ENCODE peak calls at places on chromosomes 6 and 20, in five cellular contexts. I is IMR-90, U is K562, N is GM12878, F is HepG2. A is an unnamed sample.

GRCh38 chr20:31274441-31274840 is 17.0 kb downstream of the DEFB115 start:
- DNase-seq in N (no peak), F (no peak), U (no peak), I (no peak), A (no peak)

GRCh38 chr6:11847515-11848244 is 69.1 kb upstream of the ADTRP start:
- DNase-seq in N (no peak), I (peak; percentile 41), F (no peak), U (no peak), A (no peak)

GRCh38 chr6:105067329-105067728 is 110.4 kb downstream of the LIN28B start:
- DNase-seq in I (no peak), U (no peak), N (no peak), F (peak; percentile 36), A (no peak)

GRCh38 chr20:48619126-48620101 is 208.4 kb downstream of the PREX1 start:
- DNase-seq in U (no peak), N (no peak), I (no peak), F (no peak), A (peak; percentile 88)

GRCh38 chr6:155212106-155212505 is 51.7 kb upstream of the CLDN20 start:
- DNase-seq in U (no peak), F (no peak), I (no peak), N (no peak), A (no peak)

GRCh38 chr6:7129360-7129759 is 21.6 kb downstream of the RREB1 start:
- DNase-seq in I (no peak), U (no peak), N (no peak), F (no peak), A (no peak)

GRCh38 chr6:7236312-7237209 is 76.4 kb downstream of the SSR1 start:
- DNase-seq in U (peak; percentile 69), F (no peak), N (peak; percentile 69), I (no peak), A (no peak)

GRCh38 chr20:6142348-6142993 is 19.6 kb upstream of the FERMT1 start:
- DNase-seq in U (peak; percentile 48), F (peak; percentile 70), N (peak; percentile 9), I (peak; percentile 65), A (peak; percentile 58)

GRCh38 chr6:157158897-157159296 is 164.4 kb downstream of the TMEM242 start:
- DNase-seq in I (no peak), N (no peak), U (no peak), F (no peak), A (no peak)

GRCh38 chr20:23116301-23117089 is 30.4 kb upstream of the CD93 start:
- DNase-seq in F (peak; percentile 25), U (no peak), N (no peak), I (peak; percentile 47), A (no peak)

GRCh38 chr6:36874016-36874442 is 574 bp downstream of the PPIL1 start:
- DNase-seq in I (peak; percentile 35), U (no peak), F (no peak), N (no peak), A (no peak)

GRCh38 chr20:57856658-57857057 is 146.8 kb upstream of the PMEPA1 start:
- DNase-seq in U (no peak), F (no peak), N (no peak), I (no peak), A (no peak)

GRCh38 chr6:82783587-82784253 is 281.9 kb downstream of the UBE3D start:
- DNase-seq in F (peak; percentile 2), U (no peak), N (no peak), I (no peak), A (no peak)

DNA sequence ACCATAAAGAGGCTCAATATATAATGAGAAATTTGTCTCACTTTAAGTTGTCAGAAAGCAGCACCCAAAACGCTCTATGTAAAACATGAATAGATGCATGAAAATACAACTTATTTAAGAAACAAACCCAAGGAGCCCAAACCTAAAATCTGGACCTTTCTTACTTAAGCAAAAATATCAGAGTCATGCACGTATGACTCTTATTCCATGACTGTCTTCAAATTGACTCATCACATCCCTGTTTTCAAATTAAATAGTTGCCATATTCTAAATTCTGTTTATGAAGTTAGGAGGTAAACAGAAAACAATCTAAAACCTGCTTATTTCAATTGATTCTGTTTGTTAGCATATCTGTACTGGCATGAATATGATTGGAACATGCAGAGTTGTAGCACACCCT is 42.2 kb downstream of the ANKRD6 start:
- DNase-seq in I (no peak), U (no peak), F (no peak), N (no peak), A (no peak)
- H2AFZ ChIP-seq in I (no peak overlapping the region), U (no peak overlapping the region), F (no peak overlapping the region), N (no peak overlapping the region), A (peak overlapping the region; percentile 74)

DNA sequence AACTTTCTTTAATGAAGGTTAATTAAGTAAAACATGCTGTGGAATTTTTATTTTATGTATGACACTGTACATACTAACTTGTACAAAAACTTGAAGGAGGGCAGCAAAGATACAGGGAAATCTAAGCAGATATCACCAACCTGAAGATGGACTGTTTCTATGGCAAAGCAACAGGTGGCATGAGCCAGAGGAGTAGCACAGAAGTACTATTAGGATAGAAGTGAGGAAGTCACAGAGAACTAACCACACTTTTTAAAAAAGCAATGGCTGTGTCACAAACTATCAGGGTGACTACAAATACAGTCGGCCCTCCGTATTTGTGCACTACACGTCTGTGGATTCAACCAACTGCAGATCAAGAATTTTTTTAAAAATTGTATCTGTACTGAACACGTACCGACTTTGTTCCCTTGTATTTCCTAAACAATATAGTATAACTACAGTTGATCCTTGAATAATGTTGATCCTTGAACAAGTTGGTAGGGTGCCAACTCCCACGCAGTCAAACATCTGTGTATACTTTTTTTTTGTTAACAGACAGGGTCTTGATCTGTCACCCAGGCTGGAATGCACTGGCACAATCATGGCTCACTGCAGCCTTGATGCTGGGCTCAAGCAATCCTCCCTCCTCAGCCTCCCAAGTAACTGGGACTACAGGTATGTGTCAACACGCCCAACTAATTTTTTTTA is 61.0 kb downstream of the NUDT3 start:
- DNase-seq in F (no peak), U (no peak), I (peak; percentile 29), N (no peak), A (no peak)
- TF ChIP-seq MXI1 in F (no peak), U (no peak), I (no peak), N (no peak), A (no peak)

GRCh38 chr20:59586613-59587012 is 17.7 kb upstream of the PHACTR3 start:
- DNase-seq in U (no peak), N (no peak), I (no peak), F (no peak), A (no peak)
- H2AFZ ChIP-seq in U (no peak overlapping the region), N (no peak overlapping the region), I (no peak overlapping the region), F (no peak overlapping the region), A (no peak overlapping the region)

GRCh38 chr20:53917145-53918009 is 153.0 kb downstream of the BCAS1 start:
- DNase-seq in I (no peak), N (peak; percentile 93), U (peak; percentile 53), F (no peak), A (peak; percentile 73)
- TF ChIP-seq MXI1 in I (no peak), N (peak; percentile 72), U (no peak), F (no peak), A (peak; percentile 60)

GRCh38 chr6:122258843-122259242 is 140.6 kb upstream of the HSF2 start:
- DNase-seq in U (no peak), N (no peak), I (no peak), F (no peak), A (no peak)
- H2AFZ ChIP-seq in U (no peak overlapping the region), N (no peak overlapping the region), I (no peak overlapping the region), F (no peak overlapping the region), A (no peak overlapping the region)

GRCh38 chr6:163485388-163485851 is 70.9 kb downstream of the QKI start:
- DNase-seq in F (no peak), U (peak; percentile 13), I (peak; percentile 2), N (no peak), A (no peak)
- TF ChIP-seq MXI1 in F (no peak), U (no peak), I (no peak), N (no peak), A (no peak)

DNA sequence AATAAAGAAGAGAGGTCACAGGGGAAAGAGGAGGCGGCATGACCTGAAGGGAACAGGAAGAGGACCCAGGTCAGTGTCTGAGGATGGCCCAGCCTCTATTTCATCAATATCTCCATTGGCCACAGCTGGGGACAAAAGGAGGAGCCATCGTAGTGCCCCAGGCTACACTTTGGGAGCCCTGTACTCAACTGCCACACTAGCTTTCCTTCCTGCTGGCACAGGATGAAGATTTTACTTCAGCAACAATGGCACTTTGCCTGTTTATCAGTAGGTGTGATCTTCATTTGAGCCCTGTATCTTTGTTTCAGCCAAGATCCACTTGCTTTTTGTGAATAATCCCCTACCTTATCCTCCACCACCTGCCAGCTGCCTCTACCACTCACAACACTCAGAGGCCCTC is 35.4 kb upstream of the RCAN2 start:
- DNase-seq in I (no peak), F (no peak), U (no peak), N (no peak), A (no peak)
- H2AFZ ChIP-seq in I (no peak overlapping the region), F (no peak overlapping the region), U (no peak overlapping the region), N (no peak overlapping the region), A (no peak overlapping the region)

GRCh38 chr6:2971420-2972218 is at the start of gene SERPINB6:
- DNase-seq in F (peak; percentile 38), I (peak; percentile 71), U (peak; percentile 90), N (no peak), A (peak; percentile 84)
- TF ChIP-seq MXI1 in F (peak; percentile 35), I (peak; percentile 39), U (no peak), N (no peak), A (peak; percentile 39)

GRCh38 chr6:107695061-107695715 is 128.9 kb downstream of the SCML4 start:
- DNase-seq in F (no peak), I (peak; percentile 40), N (no peak), U (no peak), A (no peak)
- H2AFZ ChIP-seq in F (no peak overlapping the region), I (no peak overlapping the region), N (no peak overlapping the region), U (no peak overlapping the region), A (no peak overlapping the region)